ENCODE peak calls at places on chromosomes 4 and X, in seven cellular contexts. T is A673, E is HepG2, J is upper lobe of left lung, Q is cardiac fibroblast, N is AG10803, F is K562. Y is an unnamed sample.

GRCh38 chrX:111035256-111035655 is 60.7 kb upstream of the PAK3 start:
- DNase-seq in Q (no peak), T (no peak), N (no peak), E (no peak), J (no peak), F (no peak), Y (no peak)

GRCh38 chr4:147336252-147336651 is 144.6 kb upstream of the EDNRA start:
- DNase-seq in E (no peak), F (no peak), J (no peak), N (peak), T (peak), Q (peak), Y (no peak)

GRCh38 chr4:164828945-164829344 is 48.0 kb upstream of the APELA start:
- DNase-seq in F (no peak), J (no peak), N (no peak), E (no peak), T (no peak), Q (no peak), Y (no peak)

GRCh38 chr4:139851639-139852038 is 186.0 kb downstream of the MGST2 start:
- DNase-seq in Q (no peak), T (no peak), J (no peak), N (no peak), E (no peak), F (no peak), Y (no peak)

GRCh38 chrX:77918568-77918967 is 8.1 kb downstream of the ATP7A start:
- DNase-seq in J (no peak), T (no peak), N (peak), Q (peak), F (no peak), E (no peak), Y (no peak)

GRCh38 chr4:155569960-155570515 is 96.6 kb upstream of the GUCY1A1 start:
- DNase-seq in J (no peak), N (peak), E (no peak), F (no peak), Q (peak), T (no peak), Y (no peak)

GRCh38 chr4:24042094-24042493 is 152.2 kb upstream of the PPARGC1A start:
- DNase-seq in F (no peak), Q (peak), E (no peak), J (no peak), N (peak), T (no peak), Y (peak)

GRCh38 chrX:116823677-116824076 is 360.9 kb upstream of the CT83 start:
- DNase-seq in F (no peak), Q (no peak), T (no peak), N (no peak), E (no peak), J (no peak), Y (no peak)

GRCh38 chr4:168515222-168516011 is 18.6 kb downstream of the PALLD start:
- DNase-seq in N (no peak), E (no peak), J (no peak), Q (no peak), T (no peak), F (no peak), Y (no peak)

GRCh38 chr4:121594796-121595526 is 101.8 kb downstream of the ANXA5 start:
- DNase-seq in J (no peak), Q (peak), N (peak), F (no peak), E (no peak), T (peak), Y (no peak)

GRCh38 chr4:19319607-19320006 is 932.1 kb upstream of the SLIT2 start:
- DNase-seq in T (no peak), J (no peak), E (no peak), F (no peak), N (no peak), Q (no peak), Y (no peak)

GRCh38 chrX:18674788-18675735 is 3.2 kb upstream of the RS1 start:
- DNase-seq in N (peak), T (peak), Q (peak), J (peak), E (peak), F (peak), Y (peak)

GRCh38 chrX:154294791-154295580 is at the start of gene TEX28:
- DNase-seq in Q (no peak), J (no peak), F (no peak), T (no peak), N (no peak), E (no peak), Y (no peak)

GRCh38 chr4:73251384-73251783 is 7.2 kb downstream of the ANKRD17 start:
- DNase-seq in J (no peak), N (no peak), Q (no peak), T (no peak), F (no peak), E (no peak), Y (no peak)

GRCh38 chr4:180617203-180617602 is 1626.0 kb upstream of the TENM3 start:
- DNase-seq in J (no peak), Q (no peak), T (no peak), E (peak), F (no peak), N (no peak), Y (no peak)

GRCh38 chr4:153014460-153014859 is 78.3 kb downstream of the FHDC1 start:
- DNase-seq in E (no peak), T (no peak), J (no peak), N (no peak), Q (no peak), F (no peak), Y (no peak)

GRCh38 chrX:108123591-108124366 is 32.2 kb downstream of the ATG4A start:
- DNase-seq in T (no peak), J (no peak), F (no peak), E (no peak), Q (no peak), N (no peak), Y (no peak)

DNA sequence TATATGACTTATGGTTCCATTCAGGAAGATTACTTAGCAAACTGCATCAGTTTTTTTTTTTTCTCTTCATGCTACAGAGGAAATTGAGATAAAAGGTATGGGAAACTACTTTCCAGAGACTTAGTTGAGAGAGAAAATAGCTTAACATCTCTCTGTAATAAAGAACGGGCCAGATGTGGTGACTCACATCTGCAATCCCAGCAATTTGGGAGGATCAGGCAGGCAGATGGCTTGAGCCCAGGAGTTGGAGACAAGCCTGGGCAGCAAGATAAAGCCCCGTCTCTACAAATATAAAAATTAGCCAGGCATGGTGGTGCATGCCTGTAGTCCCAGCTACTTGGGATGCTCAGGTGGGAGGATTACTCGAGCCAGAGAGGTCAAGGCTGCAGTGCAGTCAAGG is 271.2 kb upstream of the TENM3 start:
- DNase-seq in T (no peak), E (no peak), J (no peak), Q (peak), F (no peak), N (peak), Y (no peak)
- H3K4me3 ChIP-seq in T (no peak), E (no peak), J (no peak), Q (no peak), F (no peak), N (no peak), Y (no peak)

GRCh38 chrX:19912-20571 is 261.1 kb upstream of the PLCXD1 start:
- DNase-seq in Q (peak), N (peak), F (peak), J (no peak), E (peak), T (peak), Y (no peak)
- TF ChIP-seq CTCF in Q (no peak), N (no peak), F (no peak), J (no peak), E (no peak), T (no peak), Y (no peak)

GRCh38 chrX:131764224-131764623 is 220.3 kb downstream of the OR13H1 start:
- DNase-seq in N (peak), Q (no peak), J (no peak), T (no peak), F (no peak), E (no peak), Y (no peak)
- H3K4me3 ChIP-seq in N (no peak), Q (no peak), J (peak), T (no peak), F (no peak), E (no peak), Y (peak)

GRCh38 chrX:66022742-66023725 is 16.8 kb downstream of the VSIG4 start:
- DNase-seq in J (no peak), T (peak), Q (no peak), N (no peak), E (no peak), F (peak), Y (no peak)
- TF ChIP-seq CTCF in J (no peak), T (peak), Q (peak), N (peak), E (no peak), F (peak), Y (no peak)

GRCh38 chr4:2931765-2932560 is 31.2 kb downstream of the NOP14 start:
- DNase-seq in J (peak), F (no peak), Q (no peak), T (peak), N (no peak), E (no peak), Y (no peak)
- H3K4me3 ChIP-seq in J (no peak), F (no peak), Q (no peak), T (no peak), N (peak), E (no peak), Y (no peak)

GRCh38 chrX:51694254-51694653 is 11.6 kb upstream of the CENPVL2 start:
- DNase-seq in E (no peak), T (no peak), Q (no peak), N (no peak), F (no peak), J (no peak), Y (no peak)

DNA sequence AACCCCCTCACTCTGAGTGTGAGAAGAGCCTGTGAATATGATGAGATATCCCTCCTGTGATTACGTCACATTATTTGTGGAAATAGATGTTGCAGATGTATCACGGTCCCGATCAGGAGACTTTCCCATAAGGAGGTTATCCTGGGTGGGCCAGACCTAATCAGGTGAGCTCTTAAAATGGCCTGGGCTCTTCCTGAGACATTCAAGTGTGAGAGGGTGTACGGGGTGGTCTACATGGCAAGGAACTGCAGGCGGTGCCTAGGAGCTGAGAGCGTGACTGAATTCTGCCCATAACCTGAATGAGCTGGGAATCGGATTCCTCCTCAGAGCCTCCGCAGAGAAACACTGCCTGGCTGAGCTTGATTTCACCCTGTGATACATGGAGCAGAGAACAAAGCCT is 12.9 kb upstream of the CENPVL1 start:
- DNase-seq in F (no peak), Q (no peak), N (no peak), E (no peak), T (no peak), J (no peak), Y (no peak)
- TF ChIP-seq CTCF in F (no peak), Q (no peak), N (no peak), E (no peak), T (no peak), J (no peak), Y (no peak)

GRCh38 chr4:184420881-184421416 is 53.4 kb downstream of the IRF2 start:
- DNase-seq in N (no peak), E (no peak), T (peak), Q (no peak), J (no peak), F (no peak), Y (no peak)

GRCh38 chr4:184417802-184418511 is 56.4 kb downstream of the IRF2 start:
- DNase-seq in N (peak), F (peak), T (peak), J (no peak), E (peak), Q (peak), Y (peak)

GRCh38 chr4:184421558-184422155 is 52.7 kb downstream of the IRF2 start:
- DNase-seq in E (no peak), J (no peak), T (no peak), N (no peak), F (no peak), Q (no peak), Y (no peak)

GRCh38 chr4:184420402-184420801 is 53.9 kb downstream of the IRF2 start:
- DNase-seq in Q (no peak), N (no peak), F (no peak), T (no peak), J (no peak), E (no peak), Y (no peak)

GRCh38 chr4:184419976-184420375 is 54.4 kb downstream of the IRF2 start:
- DNase-seq in F (no peak), J (no peak), E (no peak), Q (no peak), T (no peak), N (no peak), Y (no peak)
- H3K4me3 ChIP-seq in F (no peak), J (no peak), E (no peak), Q (no peak), T (no peak), N (no peak), Y (no peak)

GRCh38 chr4:53659112-53659511 is 67.8 kb upstream of the LNX1 start:
- DNase-seq in Q (no peak), J (no peak), T (no peak), F (no peak), N (no peak), E (no peak), Y (no peak)

GRCh38 chr4:53654300-53654758 is 63.0 kb upstream of the LNX1 start:
- DNase-seq in F (no peak), T (no peak), E (no peak), N (peak), J (no peak), Q (peak), Y (peak)

GRCh38 chr4:53653484-53654053 is 62.3 kb upstream of the LNX1 start:
- DNase-seq in E (no peak), J (no peak), F (no peak), T (no peak), N (peak), Q (peak), Y (no peak)

GRCh38 chr4:53658029-53658428 is 66.7 kb upstream of the LNX1 start:
- DNase-seq in J (no peak), T (no peak), Q (no peak), N (no peak), F (no peak), E (no peak), Y (no peak)

DNA sequence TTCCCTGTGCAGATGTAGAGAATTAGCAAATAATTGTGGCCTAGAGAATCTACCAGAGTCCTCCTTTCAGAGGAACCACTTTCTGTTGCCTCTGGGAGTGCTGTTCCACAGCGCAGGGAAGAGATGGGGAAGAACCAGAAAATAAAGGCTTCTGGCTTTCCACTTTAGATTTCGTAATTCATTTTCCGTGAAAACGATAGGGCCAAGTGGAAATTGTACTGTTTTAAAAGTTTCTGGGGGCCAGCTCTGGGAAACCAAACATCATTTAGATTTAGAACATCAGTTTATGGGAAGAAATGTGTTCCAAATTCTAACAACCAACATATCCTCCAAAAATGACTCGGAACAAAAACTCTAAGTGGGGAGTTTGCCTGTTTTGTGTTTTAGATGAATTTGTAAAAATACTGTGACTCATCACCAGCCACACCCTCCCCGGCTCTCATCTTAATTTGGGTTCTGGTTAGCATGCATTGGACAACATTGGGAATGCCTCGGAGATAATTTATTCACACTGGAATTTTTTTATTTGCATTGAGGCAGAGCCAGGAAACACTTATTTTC is 65.2 kb upstream of the LNX1 start:
- DNase-seq in Q (peak), J (no peak), E (no peak), N (peak), T (no peak), F (no peak), Y (no peak)
- TF ChIP-seq CTCF in Q (peak), J (no peak), E (no peak), N (peak), T (no peak), F (peak), Y (peak)

DNA sequence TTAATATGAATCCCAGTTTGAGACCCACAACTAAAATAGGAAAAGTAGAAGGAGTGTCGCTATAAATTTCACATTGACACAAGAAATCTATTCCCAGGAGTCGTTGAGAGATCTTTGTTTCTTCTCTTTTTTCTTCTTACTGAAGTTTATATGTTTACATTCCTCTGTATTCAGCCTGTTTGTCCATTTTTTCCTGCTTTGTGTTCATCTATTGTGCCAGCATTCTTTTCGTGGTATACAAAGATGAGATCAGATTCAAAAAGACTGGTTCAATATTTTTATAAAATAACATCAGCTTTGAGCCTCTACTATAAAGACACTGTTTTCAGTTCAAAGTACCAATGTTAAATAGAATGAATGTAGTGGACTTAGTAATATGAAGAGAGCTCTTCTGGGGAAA is 95.4 kb upstream of the MYOZ2 start:
- DNase-seq in F (no peak), Q (no peak), J (no peak), N (peak), T (no peak), E (no peak), Y (no peak)
- H3K4me3 ChIP-seq in F (no peak), Q (no peak), J (no peak), N (no peak), T (no peak), E (no peak), Y (no peak)